ENCODE peak calls at places on chromosome 22, in five cellular contexts. K is right lobe of liver, T is dorsolateral prefrontal cortex, I is HFF-Myc, J is cardiac fibroblast. B is an unnamed sample.

GRCh38 chr22:19818264-19819208 is 36.1 kb downstream of the GNB1L start:
- DNase-seq in K (no peak), T (peak; percentile 5), I (no peak), J (no peak), B (no peak)

GRCh38 chr22:36125434-36125833 is 35.1 kb downstream of the APOL3 start:
- DNase-seq in K (no peak), T (no peak), I (no peak), J (no peak), B (no peak)

GRCh38 chr22:35957589-35957988 is 71.0 kb downstream of the RBFOX2 start:
- DNase-seq in K (no peak), T (no peak), I (no peak), J (no peak), B (no peak)

GRCh38 chr22:44848296-44848741 is 95.9 kb downstream of the ARHGAP8 start:
- DNase-seq in K (no peak), T (no peak), I (no peak), J (no peak), B (no peak)

GRCh38 chr22:27975381-27976013 is 56.4 kb upstream of the PITPNB start:
- DNase-seq in K (no peak), T (no peak), I (no peak), J (no peak), B (no peak)

GRCh38 chr22:43740587-43741270 is 71.4 kb downstream of the EFCAB6 start:
- DNase-seq in K (no peak), T (no peak), I (no peak), J (no peak), B (no peak)

GRCh38 chr22:48660104-48660794 is 1167.4 kb downstream of the BRD1 start:
- DNase-seq in K (no peak), T (no peak), I (no peak), J (no peak), B (no peak)

GRCh38 chr22:21641417-21641794 is 696 bp upstream of the SDF2L1 start:
- DNase-seq in K (peak; percentile 62), T (peak; percentile 23), I (no peak), J (peak; percentile 65), B (peak; percentile 47)

GRCh38 chr22:45680932-45681700 is 9.5 kb downstream of the ATXN10 start:
- DNase-seq in K (no peak), T (no peak), I (peak; percentile 52), J (peak; percentile 38), B (peak; percentile 56)

GRCh38 chr22:43988960-43989359 is 33.7 kb downstream of the SAMM50 start:
- DNase-seq in K (no peak), T (no peak), I (no peak), J (no peak), B (no peak)

GRCh38 chr22:46147471-46148267 is 2.7 kb upstream of the PPARA start:
- DNase-seq in K (peak; percentile 97), T (no peak), I (no peak), J (no peak), B (no peak)

GRCh38 chr22:30286813-30287625 is 2.3 kb downstream of the CASTOR1 start:
- DNase-seq in K (peak; percentile 79), T (peak; percentile 54), I (no peak), J (peak; percentile 66), B (no peak)

GRCh38 chr22:32205974-32206773 is 1.3 kb upstream of the RFPL2 start:
- DNase-seq in K (no peak), T (no peak), I (no peak), J (no peak), B (no peak)

GRCh38 chr22:28594784-28595324 is 84.8 kb downstream of the TTC28 start:
- DNase-seq in K (no peak), T (no peak), I (peak; percentile 61), J (peak; percentile 83), B (peak; percentile 81)

GRCh38 chr22:43988116-43988817 is 33.0 kb downstream of the SAMM50 start:
- DNase-seq in K (no peak), T (no peak), I (no peak), J (no peak), B (no peak)

DNA sequence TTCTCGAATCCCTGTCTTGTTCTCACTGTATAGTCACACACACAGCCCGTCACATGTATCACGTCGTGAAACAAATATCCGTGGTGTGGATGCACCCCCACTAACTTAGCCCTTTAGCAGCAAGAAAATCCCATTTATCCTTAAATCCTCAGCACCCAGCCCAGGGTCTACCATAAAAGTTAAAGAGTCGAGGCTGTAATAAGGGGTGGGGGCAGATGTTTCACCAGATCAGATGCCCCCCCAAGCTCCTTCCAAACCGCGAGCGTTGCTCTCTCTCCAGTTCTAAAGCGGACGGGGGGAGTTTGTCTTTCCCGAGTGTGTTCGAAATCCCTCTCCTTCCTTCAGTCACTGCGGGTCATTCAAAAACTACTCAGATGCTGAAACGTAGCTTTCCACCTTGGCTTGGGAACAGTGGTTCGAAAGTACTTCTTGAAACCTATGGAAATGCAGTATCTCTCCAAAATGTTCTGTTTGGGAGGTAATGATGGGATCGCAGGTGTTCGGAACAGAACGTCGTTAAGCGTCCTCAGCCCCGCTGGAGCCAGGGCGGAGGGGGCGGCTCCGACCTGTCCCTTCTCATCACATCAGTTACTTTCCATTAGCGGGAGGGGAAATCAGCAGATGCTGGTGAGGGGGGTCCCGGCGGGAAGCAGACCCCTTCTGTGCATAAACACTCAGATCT is 156.2 kb downstream of the BRD1 start:
- DNase-seq in K (no peak), T (no peak), I (no peak), J (no peak), B (no peak)
- H3K4me3 ChIP-seq in K (no peak overlapping the region), T (peak overlapping the region; percentile 45), I (no peak overlapping the region), J (no peak overlapping the region), B (no peak overlapping the region)

GRCh38 chr22:42277988-42278776 is 7.7 kb upstream of the TCF20 start:
- DNase-seq in K (no peak), T (peak; percentile 57), I (no peak), J (peak; percentile 13), B (no peak)
- TF ChIP-seq CTCF in K (no peak), T (peak; percentile 38), I (peak; percentile 31), J (peak; percentile 2), B (peak; percentile 20)

GRCh38 chr22:50186181-50186731 is 543 bp downstream of the TRABD start:
- DNase-seq in K (no peak), T (no peak), I (no peak), J (no peak), B (no peak)
- H3K4me3 ChIP-seq in K (peak overlapping the region; percentile 62), T (peak overlapping the region; percentile 64), I (peak overlapping the region; percentile 82), J (peak overlapping the region; percentile 72), B (peak overlapping the region; percentile 67)

GRCh38 chr22:22883090-22883727 is 4.4 kb upstream of the IGLL5 start:
- DNase-seq in K (no peak), T (no peak), I (no peak), J (no peak), B (no peak)

GRCh38 chr22:22879675-22880029 is 8.0 kb upstream of the IGLL5 start:
- DNase-seq in K (no peak), T (no peak), I (no peak), J (no peak), B (no peak)

GRCh38 chr22:22882033-22882717 is 5.4 kb upstream of the IGLL5 start:
- DNase-seq in K (no peak), T (no peak), I (no peak), J (no peak), B (no peak)

GRCh38 chr22:22880645-22881044 is 7.0 kb upstream of the IGLL5 start:
- DNase-seq in K (no peak), T (no peak), I (no peak), J (no peak), B (no peak)

GRCh38 chr22:22881116-22882032 is 6.2 kb upstream of the IGLL5 start:
- DNase-seq in K (no peak), T (no peak), I (no peak), J (no peak), B (no peak)
- TF ChIP-seq CTCF in K (no peak), T (no peak), I (no peak), J (no peak), B (no peak)

GRCh38 chr22:25282671-25283561 is 63.5 kb downstream of the CRYBB2 start:
- DNase-seq in K (no peak), T (no peak), I (no peak), J (no peak), B (no peak)

GRCh38 chr22:25281675-25282345 is 62.4 kb downstream of the CRYBB2 start:
- DNase-seq in K (no peak), T (no peak), I (no peak), J (no peak), B (no peak)

DNA sequence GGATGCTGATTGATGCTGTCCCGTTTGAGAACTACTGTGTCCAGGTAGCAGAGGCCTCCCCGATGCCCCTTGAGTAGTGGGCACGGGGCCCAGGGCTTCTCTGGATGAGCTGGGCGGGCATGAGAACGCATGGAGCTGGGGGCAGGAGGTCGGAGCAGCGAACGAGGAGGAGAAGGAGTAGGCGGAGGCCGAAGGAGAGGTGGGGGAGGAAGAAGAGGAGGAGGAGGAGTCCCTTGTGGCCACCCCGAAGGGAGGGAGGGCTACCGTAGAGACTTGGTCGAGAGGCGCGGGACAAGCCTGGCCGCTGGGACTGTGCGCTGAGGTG is 62.9 kb downstream of the CRYBB2 start:
- DNase-seq in K (no peak), T (no peak), I (no peak), J (no peak), B (no peak)
- H3K4me3 ChIP-seq in K (no peak overlapping the region), T (no peak overlapping the region), I (no peak overlapping the region), J (no peak overlapping the region), B (no peak overlapping the region)

DNA sequence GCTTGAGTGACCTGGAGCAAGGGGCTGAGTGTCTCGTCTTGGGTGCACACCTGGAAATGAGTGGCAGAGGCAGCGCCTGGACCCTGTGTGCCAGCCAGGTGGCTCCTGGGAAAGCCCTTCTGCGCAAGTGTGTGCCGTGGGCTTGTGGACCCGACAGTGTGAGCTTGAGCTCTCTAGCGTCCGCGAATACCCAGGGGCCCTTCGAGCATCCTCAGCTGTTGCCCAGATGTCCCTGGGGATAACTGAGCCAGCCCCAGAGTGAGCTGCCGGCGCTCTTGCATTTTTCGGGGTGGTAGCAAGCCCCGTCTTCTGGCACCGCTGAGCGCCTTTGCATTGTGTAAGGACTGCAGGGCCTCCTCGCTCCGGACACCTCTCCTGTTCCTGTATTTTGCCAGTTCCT is 399.2 kb downstream of the TBC1D22A start:
- DNase-seq in K (no peak), T (no peak), I (no peak), J (no peak), B (peak; percentile 53)
- TF ChIP-seq CTCF in K (no peak), T (no peak), I (no peak), J (no peak), B (no peak)

DNA sequence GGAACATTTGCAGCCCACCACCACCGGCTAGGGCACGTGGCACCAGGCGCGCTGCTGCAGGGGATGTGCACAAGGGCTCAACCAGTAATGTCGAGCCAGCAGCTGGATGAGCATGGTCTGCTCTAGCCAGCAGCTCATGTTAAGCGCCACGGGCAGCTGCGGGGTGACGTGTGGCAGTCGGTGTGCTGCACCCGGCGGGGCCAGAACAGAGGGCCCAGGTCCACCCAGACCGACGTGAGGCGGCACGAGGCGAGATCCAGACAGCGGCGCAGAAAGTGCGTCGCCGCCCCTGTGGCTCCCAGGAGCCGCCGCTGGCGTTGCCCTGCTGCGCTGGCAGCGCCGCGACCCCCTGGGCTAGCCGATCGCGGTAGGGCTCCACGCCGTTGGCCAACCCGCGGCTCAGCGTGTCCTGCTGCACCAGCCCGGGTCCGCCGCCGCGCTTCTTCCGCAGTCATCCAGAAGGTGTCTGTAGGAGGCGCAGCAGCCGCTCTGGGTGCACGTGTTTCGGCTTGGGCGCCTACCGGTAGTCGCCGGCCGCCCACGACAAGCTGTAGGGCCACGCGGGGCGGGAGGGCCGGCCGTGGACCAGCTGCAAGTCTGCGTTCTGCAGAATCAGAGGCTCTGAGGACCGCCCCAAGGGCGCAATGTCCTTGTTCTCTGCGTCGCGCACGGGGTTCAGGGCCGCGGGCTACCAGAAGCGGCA is 4.6 kb upstream of the GALR3 start:
- DNase-seq in K (peak; percentile 64), T (no peak), I (no peak), J (peak; percentile 61), B (no peak)
- H3K4me3 ChIP-seq in K (peak overlapping the region; percentile 25), T (peak overlapping the region; percentile 55), I (peak overlapping the region; percentile 19), J (peak overlapping the region; percentile 30), B (peak overlapping the region; percentile 15)